ENCODE peak calls at places on chromosomes 6 and 20, in six cellular contexts. U is hippocampal formation; Z is HTR-8/SVneo; K is stimulated activated naive CD8-positive, alpha-beta T cell treated with anti-CD3 and anti-CD28 coated beads, Interleukin-15, amount 100 ng/mL, for 72 hours; J is left kidney; N is mucosa of descending colon. M is an unnamed sample.

GRCh38 chr20:51569815-51570741 is 27.6 kb upstream of the NFATC2 start:
- DNase-seq in U (no peak), Z (no peak), K (no peak), J (no peak), N (no peak), M (peak)

GRCh38 chr6:129857838-129858237 is 3.3 kb downstream of the TMEM244 start:
- DNase-seq in U (no peak), Z (no peak), K (no peak), J (no peak), N (no peak), M (no peak)

GRCh38 chr6:160321729-160322505 is 26.3 kb upstream of the SLC22A3 start:
- DNase-seq in U (no peak), Z (no peak), K (no peak), J (no peak), N (no peak), M (no peak)

GRCh38 chr6:80214436-80215022 is 108.1 kb downstream of the BCKDHB start:
- DNase-seq in U (peak), Z (peak), K (no peak), J (peak), N (peak), M (peak)

GRCh38 chr6:72425003-72425681 is 196.7 kb upstream of the KCNQ5 start:
- DNase-seq in U (no peak), Z (peak), K (no peak), J (no peak), N (no peak), M (peak)

GRCh38 chr6:34412643-34413214 is 13.1 kb downstream of the RPS10 start:
- DNase-seq in U (no peak), Z (no peak), K (no peak), J (no peak), N (no peak), M (no peak)

GRCh38 chr20:32231847-32232246 is 24.2 kb downstream of the POFUT1 start:
- DNase-seq in U (peak), Z (no peak), K (peak), J (peak), N (no peak), M (no peak)

GRCh38 chr6:93105017-93105416 is 314.3 kb downstream of the EPHA7 start:
- DNase-seq in U (no peak), Z (no peak), K (no peak), J (no peak), N (no peak), M (peak)

GRCh38 chr20:64080013-64080812 is at the start of gene OPRL1:
- DNase-seq in U (no peak), Z (no peak), K (peak), J (peak), N (no peak), M (peak)

GRCh38 chr6:113859349-113860164 is 2.4 kb downstream of the MARCKS start:
- DNase-seq in U (no peak), Z (no peak), K (no peak), J (peak), N (peak), M (no peak)

GRCh38 chr6:32983964-32984638 is 15.7 kb downstream of the BRD2 start:
- DNase-seq in U (no peak), Z (no peak), K (no peak), J (no peak), N (no peak), M (peak)

GRCh38 chr20:49268600-49269365 is 9.1 kb downstream of the ZNFX1 start:
- DNase-seq in U (no peak), Z (no peak), K (no peak), J (no peak), N (no peak), M (peak)

GRCh38 chr6:140027239-140027638 is 652.8 kb upstream of the CITED2 start:
- DNase-seq in U (no peak), Z (no peak), K (no peak), J (no peak), N (no peak), M (no peak)

GRCh38 chr6:116220172-116220571 is 33.7 kb downstream of the TSPYL4 start:
- DNase-seq in U (peak), Z (no peak), K (no peak), J (no peak), N (no peak), M (peak)

M was measured in mesenchymal stem cell.